ENCODE peak calls at places on chromosomes 16 and 17, in six cellular contexts. X is stomach, C is suprapubic skin, F is ovary, G is upper lobe of left lung, R is transverse colon. Y is an unnamed sample. For H3K27me3, the result is how much of the 10 kb centered on the place peaks cover.

GRCh38 chr16:13021996-13022395 is 120.6 kb downstream of the SHISA9 start:
- DNase-seq in X (no peak), C (no peak), F (no peak), G (no peak), R (no peak), Y (no peak)

GRCh38 chr17:36674278-36674650 is 72.9 kb downstream of the MRM1 start:
- DNase-seq in X (no peak), C (no peak), F (no peak), G (no peak), R (peak), Y (no peak)

GRCh38 chr17:19346351-19347255 is 15.9 kb downstream of the B9D1 start:
- DNase-seq in X (peak), C (peak), F (peak), G (no peak), R (peak), Y (no peak)

GRCh38 chr16:8099586-8099985 is 490.7 kb downstream of the TMEM114 start:
- DNase-seq in X (no peak), C (no peak), F (no peak), G (no peak), R (no peak), Y (no peak)

GRCh38 chr17:73293480-73293911 is 18.3 kb downstream of the CDC42EP4 start:
- DNase-seq in X (peak), C (no peak), F (peak), G (no peak), R (peak), Y (no peak)

GRCh38 chr16:26983426-26983825 is 83.3 kb upstream of the C16orf82 start:
- DNase-seq in X (no peak), C (no peak), F (no peak), G (no peak), R (no peak), Y (no peak)

GRCh38 chr16:88790312-88791150 is 5.5 kb upstream of the PIEZO1 start:
- DNase-seq in X (peak), C (no peak), F (no peak), G (peak), R (peak), Y (no peak)

GRCh38 chr17:59067756-59068155 is 38.9 kb downstream of the TRIM37 start:
- DNase-seq in X (no peak), C (no peak), F (no peak), G (no peak), R (no peak), Y (no peak)

GRCh38 chr16:67862623-67863583 is 9.9 kb upstream of the EDC4 start:
- DNase-seq in X (peak), C (no peak), F (peak), G (no peak), R (no peak), Y (no peak)

GRCh38 chr16:4360538-4361021 is 9.5 kb upstream of the PAM16 start:
- DNase-seq in X (no peak), C (no peak), F (no peak), G (peak), R (no peak), Y (no peak)

GRCh38 chr17:57869599-57870282 is 19.9 kb upstream of the MRPS23 start:
- DNase-seq in X (no peak), C (no peak), F (no peak), G (no peak), R (no peak), Y (no peak)

GRCh38 chr17:57480438-57481196 is 224.3 kb downstream of the MSI2 start:
- DNase-seq in X (no peak), C (no peak), F (no peak), G (no peak), R (no peak), Y (no peak)

GRCh38 chr17:27783951-27784350 is 16.4 kb downstream of the NOS2 start:
- DNase-seq in X (no peak), C (no peak), F (no peak), G (no peak), R (no peak), Y (no peak)

GRCh38 chr17:48915459-48916282 is 7.5 kb downstream of the UBE2Z start:
- DNase-seq in X (peak), C (no peak), F (no peak), G (no peak), R (peak), Y (no peak)

GRCh38 chr16:17827313-17827712 is 356.6 kb upstream of the XYLT1 start:
- DNase-seq in X (no peak), C (no peak), F (no peak), G (no peak), R (no peak), Y (no peak)

GRCh38 chr16:72983728-72984350 is 64.1 kb downstream of the ZFHX3 start:
- DNase-seq in X (peak), C (peak), F (no peak), G (no peak), R (no peak), Y (no peak)

GRCh38 chr16:72986011-72986410 is 61.9 kb downstream of the ZFHX3 start:
- DNase-seq in X (no peak), C (peak), F (peak), G (no peak), R (no peak), Y (peak)

GRCh38 chr16:72987480-72987901 is 60.4 kb downstream of the ZFHX3 start:
- DNase-seq in X (no peak), C (no peak), F (no peak), G (no peak), R (no peak), Y (no peak)

GRCh38 chr16:72983241-72983640 is 64.7 kb downstream of the ZFHX3 start:
- DNase-seq in X (no peak), C (no peak), F (no peak), G (no peak), R (no peak), Y (no peak)

DNA sequence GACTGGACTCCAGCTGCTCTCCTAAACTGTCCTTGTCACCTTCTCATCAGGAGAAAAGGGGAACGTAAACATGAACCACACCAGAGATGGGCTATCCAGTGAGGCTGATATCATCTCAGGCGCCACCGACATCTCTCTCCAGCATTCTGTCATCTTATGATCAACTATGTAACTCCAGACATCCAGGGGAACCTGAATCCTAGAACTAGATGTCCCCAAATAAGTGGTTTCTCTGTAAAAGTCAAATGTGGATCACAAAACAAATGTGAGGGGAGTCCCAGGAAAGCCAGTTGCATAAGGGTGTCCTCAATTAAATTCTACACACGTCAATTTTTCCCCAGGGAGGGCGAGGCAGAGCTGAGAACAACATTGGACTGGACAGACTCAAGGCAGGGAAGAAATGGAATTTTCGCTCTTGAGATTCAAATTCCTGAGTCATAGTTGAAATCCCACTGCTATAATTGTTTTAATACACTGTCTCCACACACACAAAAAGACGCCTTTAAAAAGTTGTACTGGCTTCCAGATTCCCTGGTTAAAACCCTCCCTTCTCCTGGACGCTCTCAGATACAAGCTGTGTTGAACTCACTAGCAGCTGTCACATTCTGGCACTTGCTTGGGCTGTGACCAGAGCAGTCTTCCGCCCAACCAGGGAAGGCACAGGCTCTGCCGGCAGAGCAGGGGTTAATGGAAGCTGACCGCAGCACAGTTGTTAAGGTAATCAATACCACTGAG is 62.6 kb downstream of the ZFHX3 start:
- DNase-seq in X (no peak), C (peak), F (peak), G (no peak), R (no peak), Y (no peak)
- TF ChIP-seq EP300 in X (peak), C (peak), F (peak), G (peak), R (peak), Y (peak)

GRCh38 chr17:42072323-42073187 is 22.2 kb upstream of the C17orf113 start:
- DNase-seq in X (peak), C (no peak), F (no peak), G (peak), R (no peak), Y (no peak)
- H3K27me3 ChIP-seq in X (under half), C (under half), F (under half), G (under half), R (under half), Y (under half)

DNA sequence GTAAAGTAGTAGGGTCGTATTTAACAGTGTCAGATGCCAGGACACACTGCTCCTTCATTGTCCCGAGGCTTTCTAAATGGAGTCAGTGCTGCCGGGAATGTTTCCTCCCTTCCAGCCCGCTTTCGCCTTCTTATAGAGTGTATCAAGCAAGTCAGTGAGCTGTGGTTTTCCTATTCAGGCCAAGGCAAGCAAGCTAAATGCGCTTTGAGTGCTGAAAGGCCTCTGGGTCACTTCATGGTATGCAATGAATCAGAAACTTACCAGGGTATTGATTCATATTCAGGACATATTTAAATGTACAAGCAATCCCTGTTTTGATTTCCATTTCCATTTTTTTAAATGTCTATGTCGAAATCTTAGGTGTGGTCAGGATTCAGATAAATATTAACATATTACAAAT is 327.9 kb upstream of the SOX9 start:
- DNase-seq in X (no peak), C (no peak), F (no peak), G (no peak), R (no peak), Y (no peak)
- H3K4me3 ChIP-seq in X (no peak), C (no peak), F (no peak), G (no peak), R (no peak), Y (no peak)

DNA sequence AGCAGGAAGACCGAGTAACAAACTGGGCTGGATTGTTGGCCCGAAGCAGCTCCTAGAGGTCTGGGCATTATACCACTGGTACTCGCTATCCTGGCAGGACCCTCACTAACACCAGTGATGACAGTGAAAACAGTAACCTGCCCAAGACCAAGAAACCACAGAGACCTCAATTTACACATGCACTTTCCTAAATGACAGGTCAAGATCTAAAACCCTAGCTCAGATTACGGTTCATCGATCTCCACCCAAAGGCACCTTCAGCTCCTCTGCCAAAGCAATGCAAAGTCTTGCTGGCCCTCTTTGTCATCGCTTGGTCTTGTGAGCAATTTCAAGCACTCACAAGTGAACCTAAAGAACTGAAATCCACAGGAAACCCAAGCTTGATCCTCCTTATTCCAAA is 1.5 kb downstream of the PIP4K2B start:
- DNase-seq in X (no peak), C (no peak), F (no peak), G (no peak), R (no peak), Y (no peak)
- TF ChIP-seq EP300 in X (no peak), C (no peak), F (no peak), G (no peak), R (no peak), Y (no peak)

DNA sequence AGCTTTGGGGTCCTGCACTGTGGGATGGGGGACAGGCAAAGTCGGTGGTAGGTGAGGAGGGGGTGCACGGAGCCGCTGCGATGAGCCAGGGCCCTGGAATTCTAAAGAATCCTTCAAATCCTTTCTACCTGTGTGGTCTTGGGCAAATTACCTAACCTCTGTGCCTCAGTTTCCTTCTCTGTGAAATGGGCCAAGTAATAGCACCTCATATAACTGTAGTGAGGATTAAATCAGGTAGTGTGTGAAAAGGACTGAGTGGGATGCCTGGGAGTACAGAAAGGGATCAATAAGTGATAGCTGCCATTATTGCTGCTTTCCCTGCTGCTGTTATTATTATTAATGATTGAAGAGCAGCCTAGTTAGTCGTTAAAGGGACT is 929 bp downstream of the SCNN1G start:
- DNase-seq in X (no peak), C (no peak), F (no peak), G (no peak), R (no peak), Y (no peak)
- H3K27me3 ChIP-seq in X (half or more), C (under half), F (under half), G (under half), R (half or more), Y (under half)

GRCh38 chr17:82217120-82217529 is 4.5 kb upstream of the CCDC57 start:
- DNase-seq in X (no peak), C (no peak), F (no peak), G (peak), R (peak), Y (no peak)
- H3K4me3 ChIP-seq in X (no peak), C (no peak), F (no peak), G (no peak), R (no peak), Y (no peak)

DNA sequence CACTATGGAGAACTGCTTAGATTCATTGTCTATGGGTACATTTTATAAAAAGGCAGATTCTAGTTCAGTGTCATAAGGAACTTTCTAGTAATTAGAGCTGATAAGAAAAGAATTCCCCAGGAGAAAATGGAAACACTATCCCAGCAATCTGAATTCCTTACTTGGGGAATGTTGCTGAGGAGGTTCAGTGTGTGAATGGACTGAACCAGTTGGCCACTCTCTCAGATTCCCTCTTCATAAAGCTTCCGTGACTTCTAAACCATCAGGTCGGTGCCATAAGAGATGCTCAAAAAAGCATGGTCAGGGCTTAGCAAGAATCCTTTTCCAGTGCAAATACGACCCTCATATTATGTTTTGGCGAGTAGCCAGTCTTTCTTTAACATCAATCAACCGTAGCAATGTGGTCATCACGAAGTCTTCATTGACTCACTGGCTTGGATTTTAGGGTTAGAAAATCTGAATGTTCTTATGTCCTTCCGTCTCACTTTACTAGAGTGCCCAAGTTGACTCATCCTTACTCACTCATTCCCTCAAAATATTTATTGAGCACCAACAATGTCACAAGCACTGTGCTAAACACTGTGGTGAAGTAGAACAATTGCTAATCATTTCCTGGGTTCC is 102.7 kb upstream of the HLF start:
- DNase-seq in X (no peak), C (no peak), F (no peak), G (no peak), R (no peak), Y (no peak)
- TF ChIP-seq EP300 in X (no peak), C (no peak), F (no peak), G (no peak), R (no peak), Y (no peak)

DNA sequence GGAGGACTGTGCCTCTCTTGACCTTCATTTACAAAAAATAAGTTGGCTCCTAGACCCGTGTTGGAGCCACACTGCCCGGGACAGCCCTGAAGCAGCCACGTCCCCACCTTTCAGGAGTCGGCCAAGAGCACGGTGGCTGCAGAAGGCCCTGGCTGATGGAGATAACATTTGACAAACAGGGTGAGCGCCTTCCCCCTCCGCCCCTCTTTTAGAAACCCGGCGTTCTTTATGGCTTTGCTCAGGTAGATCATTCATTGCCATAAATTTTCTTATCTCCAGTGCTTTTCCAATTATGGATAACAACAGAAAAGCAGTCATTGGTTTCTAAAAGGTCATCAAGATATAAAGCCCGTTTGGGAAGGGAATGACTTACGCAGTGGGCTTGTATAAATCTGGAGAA is 398.1 kb upstream of the TNRC6C start:
- DNase-seq in X (no peak), C (no peak), F (no peak), G (no peak), R (no peak), Y (no peak)
- H3K27me3 ChIP-seq in X (under half), C (under half), F (under half), G (under half), R (under half), Y (under half)

GRCh38 chr16:58024347-58024672 is 1.2 kb upstream of the MMP15 start:
- DNase-seq in X (no peak), C (no peak), F (no peak), G (no peak), R (no peak), Y (no peak)
- H3K4me3 ChIP-seq in X (peak), C (peak), F (no peak), G (no peak), R (peak), Y (peak)

GRCh38 chr16:72471317-72471716 is 299.4 kb upstream of the PMFBP1 start:
- DNase-seq in X (no peak), C (no peak), F (no peak), G (no peak), R (no peak), Y (no peak)

GRCh38 chr16:72474511-72475123 is 302.7 kb upstream of the PMFBP1 start:
- DNase-seq in X (no peak), C (no peak), F (no peak), G (no peak), R (no peak), Y (no peak)

GRCh38 chr16:72470541-72470940 is 298.6 kb upstream of the PMFBP1 start:
- DNase-seq in X (no peak), C (no peak), F (no peak), G (no peak), R (no peak), Y (no peak)

GRCh38 chr16:72473631-72474030 is 301.7 kb upstream of the PMFBP1 start:
- DNase-seq in X (no peak), C (no peak), F (no peak), G (no peak), R (no peak), Y (no peak)

DNA sequence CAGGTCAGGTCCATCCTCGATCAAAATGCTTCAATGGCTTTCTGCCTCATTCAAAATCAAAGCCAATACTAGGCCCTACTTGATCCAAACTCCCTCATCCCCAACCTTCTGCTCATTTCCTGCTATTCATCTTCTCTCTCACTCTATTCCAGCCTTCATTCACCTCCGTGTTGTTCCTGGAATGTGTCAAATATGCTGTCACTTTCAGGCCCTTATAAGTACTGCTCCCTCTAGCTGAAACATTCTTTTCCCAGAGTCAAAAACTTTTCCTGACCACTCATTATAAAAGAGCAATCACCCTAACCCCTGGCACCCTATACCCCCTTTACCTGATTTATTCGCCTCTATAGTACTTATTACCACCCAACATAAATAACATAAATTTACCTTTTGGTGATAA is 303.7 kb upstream of the PMFBP1 start:
- DNase-seq in X (no peak), C (no peak), F (no peak), G (no peak), R (no peak), Y (no peak)
- TF ChIP-seq EP300 in X (no peak), C (no peak), F (no peak), G (no peak), R (no peak), Y (no peak)

Y was measured in esophagus muscularis mucosa.